ENCODE peak calls at places on chromosomes 16 and 17, in six cellular contexts. L is ELF-1, V is activated T-cell treated with anti-CD3 and anti-CD28 coated beads for 1 hour, P is mesendoderm, B is NAMALWA, M is T-helper 1 cell. X is an unnamed sample.
A peak's percentile ranks its signal among the peaks of the same experiment; 100 is the strongest.

GRCh38 chr17:38742431-38743308 is 5.5 kb downstream of the PCGF2 start:
- DNase-seq in L (no peak), V (no peak), P (no peak), B (peak; percentile 75), M (no peak), X (peak; percentile 13)

GRCh38 chr16:84115919-84116719 is 623 bp downstream of the MBTPS1 start:
- DNase-seq in L (no peak), V (peak; percentile 38), P (peak; percentile 67), B (peak; percentile 74), M (peak; percentile 59), X (peak; percentile 88)

GRCh38 chr16:19884611-19885455 is at the start of gene GPRC5B:
- DNase-seq in L (peak; percentile 71), V (peak; percentile 33), P (peak; percentile 56), B (peak; percentile 33), M (peak; percentile 31), X (no peak)

GRCh38 chr16:12902511-12903324 is 1.3 kb downstream of the SHISA9 start:
- DNase-seq in L (peak; percentile 62), V (no peak), P (peak; percentile 83), B (no peak), M (no peak), X (no peak)

GRCh38 chr16:23557779-23558330 is 328 bp downstream of the UBFD1 start:
- DNase-seq in L (no peak), V (no peak), P (no peak), B (no peak), M (no peak), X (peak; percentile 47)

GRCh38 chr16:21957687-21958346 is 4.7 kb downstream of the UQCRC2 start:
- DNase-seq in L (no peak), V (no peak), P (no peak), B (no peak), M (no peak), X (no peak)

GRCh38 chr17:3907483-3908216 is 8.6 kb downstream of the P2RX1 start:
- DNase-seq in L (no peak), V (no peak), P (peak; percentile 71), B (no peak), M (no peak), X (no peak)

GRCh38 chr17:27760069-27760885 is 40.1 kb downstream of the NOS2 start:
- DNase-seq in L (peak; percentile 85), V (peak; percentile 66), P (peak; percentile 71), B (peak; percentile 74), M (peak; percentile 32), X (peak; percentile 85)

GRCh38 chr16:878071-878784 is 77.7 kb upstream of the GNG13 start:
- DNase-seq in L (peak; percentile 30), V (no peak), P (peak; percentile 29), B (peak; percentile 68), M (no peak), X (no peak)

GRCh38 chr16:30399435-30400186 is 4.4 kb downstream of the ZNF48 start:
- DNase-seq in L (no peak), V (no peak), P (peak; percentile 26), B (no peak), M (no peak), X (no peak)

GRCh38 chr17:52233632-52234031 is 75.1 kb upstream of the CA10 start:
- DNase-seq in L (no peak), V (no peak), P (no peak), B (no peak), M (no peak), X (no peak)

GRCh38 chr17:8710766-8711165 is 33.9 kb downstream of the CCDC42 start:
- DNase-seq in L (no peak), V (no peak), P (no peak), B (no peak), M (no peak), X (no peak)

GRCh38 chr16:68737730-68738590 is 868 bp downstream of the CDH1 start:
- DNase-seq in L (no peak), V (no peak), P (no peak), B (no peak), M (no peak), X (no peak)

GRCh38 chr17:21119247-21119944 is 7.4 kb upstream of the DHRS7B start:
- DNase-seq in L (peak; percentile 75), V (peak; percentile 65), P (peak; percentile 88), B (peak; percentile 75), M (peak; percentile 70), X (peak; percentile 79)

GRCh38 chr17:41965694-41966375 is 760 bp upstream of the CNP start:
- DNase-seq in L (peak; percentile 94), V (peak; percentile 48), P (peak; percentile 95), B (peak; percentile 46), M (peak; percentile 56), X (peak; percentile 44)